ENCODE peak calls at places on chromosomes 4 and X, in six cellular contexts. S is H9, B is IMR-90, U is H1, H is trophoblast cell, O is mesenchymal stem cell. Z is an unnamed sample.

GRCh38 chrX:8323356-8323755 is 141.3 kb upstream of the VCX3B start:
- DNase-seq in S (peak; percentile 34), B (no peak), U (no peak), H (no peak), O (no peak), Z (no peak)

GRCh38 chr4:2269618-2270163 is 7.8 kb upstream of the MXD4 start:
- DNase-seq in S (no peak), B (no peak), U (no peak), H (no peak), O (no peak), Z (no peak)

GRCh38 chrX:136636121-136636520 is 11.8 kb upstream of the CD40LG start:
- DNase-seq in S (peak; percentile 68), B (no peak), U (no peak), H (no peak), O (no peak), Z (peak; percentile 39)

GRCh38 chr4:174105202-174105601 is 178.3 kb downstream of the FBXO8 start:
- DNase-seq in S (no peak), B (no peak), U (no peak), H (no peak), O (no peak), Z (no peak)

GRCh38 chr4:1463088-1463926 is 57.1 kb upstream of the NKX1-1 start:
- DNase-seq in S (no peak), B (peak; percentile 69), U (no peak), H (no peak), O (peak; percentile 36), Z (no peak)

GRCh38 chr4:143241892-143242291 is 57.2 kb downstream of the USP38 start:
- DNase-seq in S (no peak), B (peak; percentile 37), U (no peak), H (no peak), O (peak; percentile 14), Z (no peak)

GRCh38 chr4:973431-974397 is at the start of gene DGKQ:
- DNase-seq in S (peak; percentile 79), B (peak; percentile 75), U (no peak), H (peak; percentile 63), O (peak; percentile 78), Z (peak; percentile 83)

GRCh38 chrX:150863191-150863590 is 35.3 kb downstream of the CD99L2 start:
- DNase-seq in S (no peak), B (no peak), U (no peak), H (no peak), O (no peak), Z (no peak)

GRCh38 chrX:154296731-154297130 is 1.1 kb downstream of the TKTL1 start:
- DNase-seq in S (no peak), B (no peak), U (no peak), H (no peak), O (no peak), Z (no peak)

GRCh38 chr4:151315212-151315886 is 10.1 kb downstream of the SH3D19 start:
- DNase-seq in S (no peak), B (no peak), U (no peak), H (no peak), O (no peak), Z (no peak)

GRCh38 chr4:86092684-86093083 is 267.2 kb downstream of the MAPK10 start:
- DNase-seq in S (no peak), B (peak; percentile 81), U (no peak), H (no peak), O (peak; percentile 47), Z (no peak)

GRCh38 chrX:38890326-38890725 is 89.1 kb downstream of the MID1IP1 start:
- DNase-seq in S (no peak), B (no peak), U (no peak), H (no peak), O (no peak), Z (no peak)

GRCh38 chr4:145679520-145679919 is 426 bp upstream of the C4orf51 start:
- DNase-seq in S (no peak), B (peak; percentile 97), U (no peak), H (no peak), O (peak; percentile 92), Z (no peak)

GRCh38 chrX:44428989-44429627 is 85.6 kb upstream of the EFHC2 start:
- DNase-seq in S (no peak), B (no peak), U (no peak), H (peak; percentile 50), O (no peak), Z (no peak)

GRCh38 chr4:11743236-11743635 is 314.5 kb upstream of the HS3ST1 start:
- DNase-seq in S (no peak), B (peak; percentile 17), U (no peak), H (no peak), O (no peak), Z (no peak)

GRCh38 chr4:70603856-70604255 is 11.8 kb downstream of the AMBN start:
- DNase-seq in S (no peak), B (peak; percentile 58), U (no peak), H (no peak), O (peak; percentile 34), Z (no peak)

GRCh38 chr4:167176723-167177367 is 57.4 kb downstream of the SPOCK3 start:
- DNase-seq in S (no peak), B (no peak), U (no peak), H (no peak), O (no peak), Z (no peak)

GRCh38 chr4:4461850-4462249 is 74.9 kb downstream of the NSG1 start:
- DNase-seq in S (no peak), B (no peak), U (no peak), H (no peak), O (no peak), Z (no peak)

GRCh38 chrX:67723580-67724351 is 179.9 kb downstream of the AR start:
- DNase-seq in S (no peak), B (no peak), U (no peak), H (no peak), O (no peak), Z (no peak)

GRCh38 chr4:152278505-152279301 is 257.2 kb downstream of the FBXW7 start:
- DNase-seq in S (peak; percentile 56), B (no peak), U (no peak), H (peak; percentile 34), O (no peak), Z (no peak)

GRCh38 chr4:27819261-27819660 is 958.6 kb downstream of the STIM2 start:
- DNase-seq in S (no peak), B (no peak), U (no peak), H (no peak), O (no peak), Z (no peak)

GRCh38 chr4:25953740-25954139 is 39.7 kb downstream of the SMIM20 start:
- DNase-seq in S (no peak), B (peak; percentile 29), U (no peak), H (no peak), O (no peak), Z (no peak)

GRCh38 chr4:109462802-109463201 is 29.2 kb downstream of the SEC24B start:
- DNase-seq in S (no peak), B (no peak), U (no peak), H (no peak), O (no peak), Z (no peak)

GRCh38 chr4:53905935-53906377 is 158.4 kb downstream of the CHIC2 start:
- DNase-seq in S (peak; percentile 65), B (peak; percentile 78), U (no peak), H (no peak), O (peak; percentile 88), Z (peak; percentile 29)

GRCh38 chrX:138127314-138127713 is 561.4 kb downstream of the ZIC3 start:
- DNase-seq in S (no peak), B (no peak), U (no peak), H (no peak), O (no peak), Z (no peak)

GRCh38 chr4:7694256-7694775 is 245.3 kb downstream of the AFAP1 start:
- DNase-seq in S (no peak), B (no peak), U (no peak), H (no peak), O (no peak), Z (no peak)

GRCh38 chr4:3009422-3009821 is 46.1 kb downstream of the GRK4 start:
- DNase-seq in S (peak; percentile 47), B (no peak), U (no peak), H (peak; percentile 48), O (peak; percentile 20), Z (peak; percentile 11)

GRCh38 chr4:38982356-38983095 is 49.7 kb downstream of the TMEM156 start:
- DNase-seq in S (no peak), B (no peak), U (no peak), H (no peak), O (no peak), Z (no peak)

DNA sequence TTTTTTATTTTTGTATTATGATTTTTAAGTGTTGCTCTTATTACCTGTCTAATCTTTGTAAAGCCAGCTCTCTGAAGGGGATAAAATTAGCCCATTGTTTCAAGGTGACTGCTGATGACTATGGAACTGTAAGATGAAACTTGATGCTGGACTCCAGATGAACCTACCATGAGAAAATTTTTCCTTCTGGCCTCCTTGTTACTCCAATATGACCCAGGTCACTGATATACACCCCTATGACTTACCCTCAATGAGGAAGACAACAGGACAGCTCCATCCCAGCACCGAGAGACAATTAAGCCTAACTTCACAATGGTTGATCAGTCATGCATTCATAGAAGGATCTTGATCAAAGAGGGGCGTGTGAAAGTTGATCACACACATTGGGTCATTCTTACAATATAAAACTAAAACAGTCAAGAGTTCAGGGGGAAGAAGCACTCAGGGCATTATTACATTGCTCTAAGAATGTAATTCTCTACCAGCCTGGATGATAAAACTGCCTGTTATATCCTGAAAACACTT is 230.8 kb upstream of the AGTR2 start:
- DNase-seq in S (no peak), B (no peak), U (no peak), H (no peak), O (no peak), Z (no peak)
- H3K14ac ChIP-seq in S (no peak overlapping the region), B (no peak overlapping the region), U (no peak overlapping the region), H (no peak overlapping the region), O (no peak overlapping the region), Z (no peak overlapping the region)

GRCh38 chrX:99383786-99384185 is 1026.3 kb downstream of the PCDH19 start:
- DNase-seq in S (no peak), B (no peak), U (no peak), H (no peak), O (no peak), Z (no peak)
- H3K14ac ChIP-seq in S (no peak overlapping the region), B (no peak overlapping the region), U (no peak overlapping the region), H (no peak overlapping the region), O (no peak overlapping the region), Z (no peak overlapping the region)

DNA sequence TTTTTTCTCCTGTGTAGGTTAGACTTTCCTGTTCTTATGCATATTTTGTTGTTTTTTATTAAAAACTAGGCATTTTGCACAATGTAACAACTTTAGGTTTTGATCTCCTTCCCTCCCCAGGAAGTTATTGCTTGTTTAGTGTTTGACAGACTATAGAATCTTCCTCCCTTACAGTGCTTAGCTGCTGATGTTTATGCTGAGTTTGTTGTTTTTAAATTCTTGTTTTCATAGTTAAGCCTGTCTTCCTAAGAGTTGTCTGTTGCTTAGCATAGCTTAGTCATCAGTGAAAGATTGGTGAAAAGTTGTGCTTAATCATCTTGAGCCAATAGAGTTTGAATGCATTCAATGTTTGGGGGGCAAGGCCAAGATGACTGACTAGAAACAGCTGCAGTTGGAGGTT is 157.5 kb downstream of the NKX6-1 start:
- DNase-seq in S (no peak), B (no peak), U (no peak), H (no peak), O (no peak), Z (no peak)
- H3K14ac ChIP-seq in S (no peak overlapping the region), B (no peak overlapping the region), U (no peak overlapping the region), H (no peak overlapping the region), O (no peak overlapping the region), Z (no peak overlapping the region)

DNA sequence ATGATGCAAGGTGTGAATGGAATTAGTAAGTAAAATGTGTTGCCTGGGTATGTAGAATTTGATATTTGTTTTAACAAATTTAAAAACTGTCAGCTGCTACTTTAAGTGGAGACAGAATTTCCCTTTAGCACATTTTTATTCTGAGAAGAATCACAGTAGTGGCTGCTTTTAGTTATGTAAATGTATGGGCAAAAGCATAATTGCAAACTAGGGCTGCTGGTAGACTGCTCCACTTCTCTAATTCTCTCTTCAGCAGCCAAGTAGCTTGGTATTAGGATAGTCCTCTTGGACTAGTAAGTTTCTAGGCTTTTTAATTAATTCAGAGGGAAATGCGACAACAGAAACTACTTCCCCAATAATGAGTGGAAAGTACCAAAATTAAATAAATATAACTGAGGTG is 9.0 kb upstream of the EIF4E start:
- DNase-seq in S (no peak), B (no peak), U (no peak), H (no peak), O (no peak), Z (no peak)
- H3K14ac ChIP-seq in S (no peak overlapping the region), B (no peak overlapping the region), U (no peak overlapping the region), H (no peak overlapping the region), O (no peak overlapping the region), Z (no peak overlapping the region)

Z was measured in neuronal stem cell.